ENCODE peak calls at places on chromosomes 5 and 9, in eight cellular contexts. One of them, this sample, is unnamed.

GRCh38 chr5:79512692-79513518 is 1.0 kb downstream of the HOMER1 start:
- DNase-seq in transverse colon: no peak
- DNase-seq in colonic mucosa: no peak
- DNase-seq in astrocyte: no peak
- DNase-seq in K562: peak; percentile 24
- DNase-seq in esophagus muscularis mucosa: no peak
- DNase-seq in A549: peak; percentile 35
- DNase-seq in pancreas: no peak
- DNase-seq in this sample: no peak

GRCh38 chr9:27377811-27378345 is 80.9 kb upstream of the EQTN start:
- DNase-seq in pancreas: no peak
- DNase-seq in transverse colon: no peak
- DNase-seq in astrocyte: no peak
- DNase-seq in esophagus muscularis mucosa: no peak
- DNase-seq in colonic mucosa: no peak
- DNase-seq in K562: no peak
- DNase-seq in A549: no peak
- DNase-seq in this sample: no peak

GRCh38 chr5:90949469-90950358 is 391.1 kb downstream of the ADGRV1 start:
- DNase-seq in esophagus muscularis mucosa: no peak
- DNase-seq in A549: peak; percentile 36
- DNase-seq in colonic mucosa: no peak
- DNase-seq in K562: no peak
- DNase-seq in astrocyte: peak; percentile 15
- DNase-seq in pancreas: no peak
- DNase-seq in transverse colon: no peak
- DNase-seq in this sample: no peak

GRCh38 chr5:38383701-38384100 is 125.3 kb downstream of the EGFLAM start:
- DNase-seq in A549: no peak
- DNase-seq in transverse colon: no peak
- DNase-seq in pancreas: no peak
- DNase-seq in colonic mucosa: no peak
- DNase-seq in esophagus muscularis mucosa: no peak
- DNase-seq in K562: no peak
- DNase-seq in astrocyte: no peak
- DNase-seq in this sample: no peak

GRCh38 chr9:2241461-2241874 is 226.3 kb downstream of the SMARCA2 start:
- DNase-seq in esophagus muscularis mucosa: no peak
- DNase-seq in colonic mucosa: peak; percentile 22
- DNase-seq in transverse colon: no peak
- DNase-seq in K562: peak; percentile 3
- DNase-seq in pancreas: no peak
- DNase-seq in astrocyte: peak; percentile 97
- DNase-seq in A549: no peak
- DNase-seq in this sample: peak; percentile 75

GRCh38 chr5:169964247-169964646 is 16.0 kb downstream of the INSYN2B start:
- DNase-seq in pancreas: no peak
- DNase-seq in transverse colon: no peak
- DNase-seq in astrocyte: no peak
- DNase-seq in colonic mucosa: no peak
- DNase-seq in esophagus muscularis mucosa: no peak
- DNase-seq in K562: no peak
- DNase-seq in A549: no peak
- DNase-seq in this sample: no peak

GRCh38 chr9:126550891-126551351 is 62.8 kb upstream of the LMX1B start:
- DNase-seq in esophagus muscularis mucosa: no peak
- DNase-seq in colonic mucosa: no peak
- DNase-seq in A549: no peak
- DNase-seq in astrocyte: no peak
- DNase-seq in pancreas: no peak
- DNase-seq in transverse colon: no peak
- DNase-seq in K562: no peak
- DNase-seq in this sample: no peak

GRCh38 chr9:109440117-109440515 is 58.0 kb downstream of the PTPN3 start:
- DNase-seq in transverse colon: no peak
- DNase-seq in A549: no peak
- DNase-seq in pancreas: peak; percentile 82
- DNase-seq in K562: no peak
- DNase-seq in astrocyte: no peak
- DNase-seq in colonic mucosa: no peak
- DNase-seq in esophagus muscularis mucosa: no peak
- DNase-seq in this sample: no peak

GRCh38 chr5:139251281-139251687 is 42.3 kb upstream of the MATR3 start:
- DNase-seq in colonic mucosa: peak; percentile 58
- DNase-seq in pancreas: no peak
- DNase-seq in astrocyte: no peak
- DNase-seq in K562: peak; percentile 29
- DNase-seq in esophagus muscularis mucosa: no peak
- DNase-seq in transverse colon: peak; percentile 29
- DNase-seq in A549: no peak
- DNase-seq in this sample: no peak

GRCh38 chr9:86983260-86984255 is 36.3 kb upstream of the GAS1 start:
- DNase-seq in A549: no peak
- DNase-seq in esophagus muscularis mucosa: no peak
- DNase-seq in transverse colon: no peak
- DNase-seq in pancreas: peak; percentile 24
- DNase-seq in colonic mucosa: no peak
- DNase-seq in K562: no peak
- DNase-seq in astrocyte: peak; percentile 84
- DNase-seq in this sample: peak; percentile 88

GRCh38 chr5:73254634-73255033 is 81.6 kb downstream of the TMEM174 start:
- DNase-seq in A549: no peak
- DNase-seq in pancreas: no peak
- DNase-seq in astrocyte: no peak
- DNase-seq in transverse colon: no peak
- DNase-seq in colonic mucosa: no peak
- DNase-seq in K562: no peak
- DNase-seq in esophagus muscularis mucosa: peak; percentile 60
- DNase-seq in this sample: no peak

GRCh38 chr9:91198405-91198804 is 163.3 kb downstream of the AUH start:
- DNase-seq in esophagus muscularis mucosa: no peak
- DNase-seq in A549: no peak
- DNase-seq in pancreas: no peak
- DNase-seq in K562: no peak
- DNase-seq in transverse colon: no peak
- DNase-seq in colonic mucosa: no peak
- DNase-seq in astrocyte: no peak
- DNase-seq in this sample: no peak

GRCh38 chr9:75941066-75941465 is 50.6 kb downstream of the PCSK5 start:
- DNase-seq in pancreas: no peak
- DNase-seq in A549: no peak
- DNase-seq in transverse colon: peak; percentile 71
- DNase-seq in astrocyte: peak; percentile 80
- DNase-seq in K562: no peak
- DNase-seq in colonic mucosa: peak; percentile 66
- DNase-seq in esophagus muscularis mucosa: no peak
- DNase-seq in this sample: no peak

DNA sequence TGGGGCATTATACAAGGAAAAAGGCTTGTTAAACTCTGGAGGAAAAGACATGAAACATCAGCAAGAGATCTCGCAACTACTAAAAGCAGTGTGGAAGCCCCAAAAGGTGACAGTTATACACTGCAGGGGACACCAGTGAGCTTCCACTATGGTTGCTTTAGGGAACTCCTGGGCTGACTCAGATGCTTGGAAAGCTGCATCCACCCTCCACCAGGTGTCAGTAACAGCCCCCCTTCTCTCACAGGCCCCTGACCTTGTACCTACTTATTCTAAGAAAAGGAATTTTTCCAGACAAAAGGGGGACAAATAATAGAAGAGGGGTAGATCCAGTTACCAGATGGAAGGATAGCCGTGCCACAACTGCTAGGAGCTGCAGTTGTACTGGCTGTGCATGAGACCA is 154.4 kb upstream of the COX7C start:
- DNase-seq in transverse colon: no peak
- DNase-seq in A549: peak; percentile 7
- DNase-seq in astrocyte: no peak
- DNase-seq in esophagus muscularis mucosa: no peak
- DNase-seq in K562: peak; percentile 21
- DNase-seq in colonic mucosa: no peak
- DNase-seq in pancreas: no peak
- DNase-seq in this sample: no peak
- TF ChIP-seq CTCF in transverse colon: no peak
- TF ChIP-seq CTCF in A549: no peak
- TF ChIP-seq CTCF in astrocyte: no peak
- TF ChIP-seq CTCF in esophagus muscularis mucosa: no peak
- TF ChIP-seq CTCF in K562: peak; percentile 43
- TF ChIP-seq CTCF in colonic mucosa: no peak
- TF ChIP-seq CTCF in pancreas: no peak
- TF ChIP-seq CTCF in this sample: no peak

DNA sequence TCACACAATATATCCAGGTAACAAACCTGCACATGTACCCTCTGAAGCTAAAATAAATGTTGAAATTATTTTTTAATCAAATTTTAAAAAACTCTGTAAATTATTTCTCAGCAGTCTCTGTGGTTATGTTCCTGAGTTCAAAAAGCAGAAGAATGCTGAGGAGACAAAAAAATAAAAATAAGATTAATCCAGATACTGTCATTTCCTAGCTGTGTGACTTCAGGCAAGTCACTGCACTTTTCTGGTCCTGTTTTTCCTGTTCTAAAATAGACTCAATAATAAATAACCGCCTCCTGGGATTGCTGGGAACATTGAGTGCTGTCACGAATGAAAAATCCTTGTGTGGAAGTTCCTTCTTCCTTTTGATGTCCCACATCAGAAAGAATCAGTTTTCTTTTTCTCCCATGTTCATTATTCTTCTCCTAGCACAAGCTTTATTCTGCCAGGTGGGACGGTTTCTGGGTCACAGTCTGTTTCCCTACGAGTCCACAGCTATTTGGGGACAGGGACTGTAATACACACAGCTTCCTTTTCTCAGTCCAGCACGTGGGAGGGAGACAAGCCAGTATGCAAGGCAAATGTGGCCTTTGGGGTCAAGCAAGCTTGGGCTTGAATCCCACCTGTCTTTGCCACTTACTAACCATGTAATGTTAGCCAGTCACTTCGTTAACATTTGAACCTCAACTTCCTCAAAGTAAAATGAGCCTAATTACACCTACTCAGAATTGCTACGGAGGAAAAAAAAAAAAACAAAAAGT is 156.9 kb downstream of the TRIM32 start:
- DNase-seq in colonic mucosa: no peak
- DNase-seq in pancreas: no peak
- DNase-seq in K562: no peak
- DNase-seq in A549: no peak
- DNase-seq in astrocyte: no peak
- DNase-seq in transverse colon: no peak
- DNase-seq in esophagus muscularis mucosa: peak; percentile 87
- DNase-seq in this sample: no peak
- H3K4me3 ChIP-seq in colonic mucosa: no peak overlapping the region
- H3K4me3 ChIP-seq in pancreas: no peak overlapping the region
- H3K4me3 ChIP-seq in K562: no peak overlapping the region
- H3K4me3 ChIP-seq in A549: no peak overlapping the region
- H3K4me3 ChIP-seq in astrocyte: no peak overlapping the region
- H3K4me3 ChIP-seq in transverse colon: no peak overlapping the region
- H3K4me3 ChIP-seq in esophagus muscularis mucosa: no peak overlapping the region
- H3K4me3 ChIP-seq in this sample: no peak overlapping the region

GRCh38 chr9:137296214-137297059 is 5.6 kb downstream of the NRARP start:
- DNase-seq in A549: no peak
- DNase-seq in transverse colon: peak; percentile 77
- DNase-seq in pancreas: peak; percentile 71
- DNase-seq in K562: peak; percentile 53
- DNase-seq in colonic mucosa: peak; percentile 85
- DNase-seq in esophagus muscularis mucosa: no peak
- DNase-seq in astrocyte: peak; percentile 33
- DNase-seq in this sample: no peak

GRCh38 chr9:137298401-137298982 is 3.6 kb downstream of the NRARP start:
- DNase-seq in A549: no peak
- DNase-seq in transverse colon: peak; percentile 76
- DNase-seq in pancreas: no peak
- DNase-seq in esophagus muscularis mucosa: no peak
- DNase-seq in astrocyte: peak; percentile 31
- DNase-seq in colonic mucosa: peak; percentile 84
- DNase-seq in K562: no peak
- DNase-seq in this sample: no peak

GRCh38 chr9:137295313-137296213 is 6.5 kb downstream of the NRARP start:
- DNase-seq in transverse colon: peak; percentile 62
- DNase-seq in colonic mucosa: peak; percentile 52
- DNase-seq in pancreas: peak; percentile 65
- DNase-seq in esophagus muscularis mucosa: no peak
- DNase-seq in A549: peak; percentile 84
- DNase-seq in K562: peak; percentile 88
- DNase-seq in astrocyte: no peak
- DNase-seq in this sample: no peak

GRCh38 chr9:137297966-137298365 is 4.1 kb downstream of the NRARP start:
- DNase-seq in esophagus muscularis mucosa: no peak
- DNase-seq in A549: no peak
- DNase-seq in K562: no peak
- DNase-seq in colonic mucosa: no peak
- DNase-seq in pancreas: no peak
- DNase-seq in astrocyte: no peak
- DNase-seq in transverse colon: no peak
- DNase-seq in this sample: no peak

DNA sequence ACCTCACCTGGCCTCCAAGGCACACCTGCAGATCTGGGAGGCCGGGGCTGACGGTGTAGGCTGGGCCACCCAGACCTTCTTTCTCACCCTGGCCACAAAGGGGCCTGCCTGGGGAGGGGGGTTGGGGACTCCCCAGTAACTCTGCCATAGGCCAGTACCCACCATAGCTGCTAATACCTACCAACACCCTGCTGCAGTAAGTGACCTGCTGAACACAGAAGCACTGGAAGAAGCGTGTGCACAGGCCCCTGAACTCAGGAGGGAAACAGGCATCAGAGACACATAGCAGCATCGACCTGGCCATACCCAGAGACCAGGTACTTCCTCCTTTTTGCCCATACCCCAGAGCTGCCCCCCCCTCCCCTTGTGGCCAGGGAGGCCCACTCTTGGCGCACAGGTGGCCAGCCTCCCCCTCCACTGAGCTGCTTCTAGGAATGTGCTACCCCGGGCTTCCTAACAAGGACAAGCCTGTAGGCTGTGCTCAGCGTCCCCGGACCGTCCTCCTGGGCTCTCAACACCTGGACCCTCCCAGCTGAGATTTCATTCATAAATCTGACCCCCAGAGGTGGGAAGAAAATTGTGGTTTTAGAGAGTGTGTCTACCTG is 4.9 kb downstream of the NRARP start:
- DNase-seq in transverse colon: peak; percentile 42
- DNase-seq in pancreas: no peak
- DNase-seq in A549: no peak
- DNase-seq in astrocyte: no peak
- DNase-seq in esophagus muscularis mucosa: no peak
- DNase-seq in K562: no peak
- DNase-seq in colonic mucosa: peak; percentile 40
- DNase-seq in this sample: no peak
- H3K27ac ChIP-seq in transverse colon: peak overlapping the region; percentile 86
- H3K27ac ChIP-seq in pancreas: peak overlapping the region; percentile 70
- H3K27ac ChIP-seq in A549: no peak overlapping the region
- H3K27ac ChIP-seq in astrocyte: no peak overlapping the region
- H3K27ac ChIP-seq in esophagus muscularis mucosa: peak overlapping the region; percentile 64
- H3K27ac ChIP-seq in K562: no peak overlapping the region
- H3K27ac ChIP-seq in colonic mucosa: peak overlapping the region; percentile 97
- H3K27ac ChIP-seq in this sample: no peak overlapping the region

DNA sequence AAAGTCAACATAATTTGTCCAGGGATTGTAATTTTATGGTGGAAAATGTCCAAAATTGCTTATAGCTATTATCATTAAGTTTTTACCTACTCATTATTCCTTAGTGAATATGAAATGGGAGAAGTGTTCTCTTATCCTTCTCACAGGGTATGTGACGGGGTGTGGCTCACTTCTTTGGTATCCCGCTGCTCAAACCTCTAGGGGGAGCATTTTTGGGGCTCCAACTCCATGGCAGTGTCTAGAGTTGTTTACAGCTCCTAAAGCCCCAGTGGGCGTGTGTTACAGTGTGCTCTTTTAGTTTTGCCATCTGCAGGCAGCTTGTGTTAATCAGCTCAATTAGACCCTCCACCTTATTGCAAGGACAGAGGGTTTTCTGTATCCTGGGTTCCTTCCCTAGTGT is 89.4 kb downstream of the CDKN2A start:
- DNase-seq in astrocyte: no peak
- DNase-seq in esophagus muscularis mucosa: no peak
- DNase-seq in pancreas: no peak
- DNase-seq in A549: no peak
- DNase-seq in colonic mucosa: no peak
- DNase-seq in K562: no peak
- DNase-seq in transverse colon: no peak
- DNase-seq in this sample: no peak
- TF ChIP-seq CTCF in astrocyte: peak; percentile 15
- TF ChIP-seq CTCF in esophagus muscularis mucosa: no peak
- TF ChIP-seq CTCF in pancreas: no peak
- TF ChIP-seq CTCF in A549: no peak
- TF ChIP-seq CTCF in colonic mucosa: no peak
- TF ChIP-seq CTCF in K562: no peak
- TF ChIP-seq CTCF in transverse colon: no peak
- TF ChIP-seq CTCF in this sample: peak; percentile 13